ENCODE peak calls at places on chromosomes 3 and 15, in nine cellular contexts. C is activated T-cell treated with anti-CD3 and anti-CD28 coated beads for 24 hours; D is HCT116; H is stimulated activated CD8-positive, alpha-beta memory T cell treated with anti-CD3 and anti-CD28 coated beads, Interleukin-2, amount 100 ng/mL, for 1 hour; F is ACHN; Z is AG20443; R is cardiac muscle cell; B is NCI-H1694; O is SHP77 treated with DMSO at 0.1 percent for 48 hours. N is an unnamed sample.

GRCh38 chr3:963755-964154 is 129.1 kb upstream of the CNTN6 start:
- DNase-seq in C (no peak), D (no peak), H (no peak), F (no peak), Z (no peak), R (no peak), B (no peak), O (no peak), N (no peak)

GRCh38 chr3:161371441-161372320 is at the start of gene SPTSSB:
- DNase-seq in C (peak), D (peak), H (no peak), F (peak), Z (peak), R (peak), B (peak), O (peak), N (peak)

GRCh38 chr3:56799251-56799882 is 2.4 kb downstream of the ARHGEF3 start:
- DNase-seq in C (no peak), D (peak), H (no peak), F (peak), Z (peak), R (peak), B (peak), O (peak), N (peak)

GRCh38 chr15:101101676-101102075 is 150.2 kb downstream of the CHSY1 start:
- DNase-seq in C (no peak), D (no peak), H (no peak), F (no peak), Z (no peak), R (no peak), B (no peak), O (no peak), N (no peak)

GRCh38 chr3:104066658-104067057 is 1300.1 kb upstream of the ALCAM start:
- DNase-seq in C (no peak), D (no peak), H (no peak), F (no peak), Z (peak), R (peak), B (no peak), O (no peak), N (no peak)

GRCh38 chr15:50880651-50881114 is 27.8 kb upstream of the AP4E1 start:
- DNase-seq in C (no peak), D (no peak), H (no peak), F (peak), Z (peak), R (peak), B (no peak), O (no peak), N (no peak)

GRCh38 chr15:68730491-68731317 is 90.0 kb downstream of the ANP32A start:
- DNase-seq in C (no peak), D (peak), H (no peak), F (peak), Z (peak), R (peak), B (peak), O (no peak), N (no peak)

GRCh38 chr3:195071011-195071728 is 199.8 kb downstream of the XXYLT1 start:
- DNase-seq in C (no peak), D (no peak), H (no peak), F (no peak), Z (no peak), R (no peak), B (no peak), O (no peak), N (no peak)

GRCh38 chr15:67839929-67840746 is at the start of gene RNU6-1:
- DNase-seq in C (peak), D (peak), H (peak), F (peak), Z (peak), R (peak), B (peak), O (peak), N (peak)

GRCh38 chr15:71093089-71094024 is 21.9 kb upstream of the THSD4 start:
- DNase-seq in C (no peak), D (peak), H (no peak), F (peak), Z (peak), R (peak), B (no peak), O (no peak), N (no peak)

GRCh38 chr3:125107861-125108567 is 52.2 kb upstream of the HEG1 start:
- DNase-seq in C (no peak), D (no peak), H (no peak), F (peak), Z (peak), R (peak), B (no peak), O (no peak), N (no peak)

GRCh38 chr3:168961271-168961670 is 702.2 kb downstream of the MECOM start:
- DNase-seq in C (no peak), D (no peak), H (no peak), F (no peak), Z (no peak), R (no peak), B (no peak), O (no peak), N (no peak)

GRCh38 chr15:73022156-73022555 is 30.1 kb upstream of the NEO1 start:
- DNase-seq in C (no peak), D (no peak), H (no peak), F (no peak), Z (no peak), R (no peak), B (no peak), O (no peak), N (no peak)

GRCh38 chr3:17967111-17967510 is 224.7 kb upstream of the TBC1D5 start:
- DNase-seq in C (no peak), D (no peak), H (no peak), F (no peak), Z (peak), R (no peak), B (no peak), O (no peak), N (no peak)

GRCh38 chr15:56838085-56838484 is 80.4 kb upstream of the TCF12 start:
- DNase-seq in C (no peak), D (no peak), H (no peak), F (no peak), Z (no peak), R (no peak), B (no peak), O (no peak), N (no peak)

GRCh38 chr15:75368689-75369239 is 357 bp upstream of the MAN2C1 start:
- DNase-seq in C (no peak), D (no peak), H (no peak), F (no peak), Z (no peak), R (no peak), B (no peak), O (no peak), N (peak)

GRCh38 chr3:176814252-176814651 is 383.0 kb downstream of the TBL1XR1 start:
- DNase-seq in C (no peak), D (peak), H (no peak), F (peak), Z (peak), R (peak), B (no peak), O (no peak), N (peak)

GRCh38 chr3:25033407-25034029 is 394.5 kb upstream of the RARB start:
- DNase-seq in C (no peak), D (peak), H (no peak), F (peak), Z (peak), R (peak), B (peak), O (peak), N (no peak)

GRCh38 chr3:171950373-171950772 is 89.0 kb upstream of the FNDC3B start:
- DNase-seq in C (no peak), D (peak), H (no peak), F (peak), Z (peak), R (peak), B (no peak), O (no peak), N (no peak)

GRCh38 chr3:117700573-117701360 is 991.2 kb downstream of the TUSC7 start:
- DNase-seq in C (no peak), D (no peak), H (no peak), F (no peak), Z (no peak), R (no peak), B (no peak), O (no peak), N (no peak)

GRCh38 chr3:30649572-30650310 is 43.3 kb downstream of the TGFBR2 start:
- DNase-seq in C (no peak), D (no peak), H (no peak), F (no peak), Z (peak), R (peak), B (no peak), O (no peak), N (no peak)

GRCh38 chr15:69990566-69991391 is 106.9 kb downstream of the TLE3 start:
- DNase-seq in C (no peak), D (no peak), H (no peak), F (no peak), Z (no peak), R (no peak), B (peak), O (no peak), N (no peak)

GRCh38 chr3:63613561-63613960 is 38.9 kb upstream of the SNTN start:
- DNase-seq in C (no peak), D (no peak), H (no peak), F (no peak), Z (peak), R (no peak), B (no peak), O (no peak), N (no peak)

GRCh38 chr15:65833501-65834220 is 35.6 kb upstream of the RAB11A start:
- DNase-seq in C (peak), D (no peak), H (no peak), F (no peak), Z (no peak), R (no peak), B (peak), O (peak), N (no peak)

GRCh38 chr3:169694117-169694516 is 30.6 kb upstream of the MECOM start:
- DNase-seq in C (no peak), D (no peak), H (no peak), F (no peak), Z (no peak), R (peak), B (no peak), O (no peak), N (no peak)

GRCh38 chr3:190617185-190617584 is 103.3 kb downstream of the IL1RAP start:
- DNase-seq in C (peak), D (no peak), H (no peak), F (no peak), Z (no peak), R (no peak), B (no peak), O (no peak), N (no peak)

GRCh38 chr3:41267975-41268640 is 68.8 kb downstream of the CTNNB1 start:
- DNase-seq in C (no peak), D (peak), H (no peak), F (peak), Z (peak), R (peak), B (no peak), O (no peak), N (no peak)

GRCh38 chr15:65329298-65329990 is 25.0 kb downstream of the RNU5B-1 start:
- DNase-seq in C (no peak), D (no peak), H (no peak), F (no peak), Z (no peak), R (no peak), B (no peak), O (no peak), N (no peak)

GRCh38 chr3:120393252-120393651 is 44.1 kb upstream of the LRRC58 start:
- DNase-seq in C (no peak), D (no peak), H (no peak), F (no peak), Z (no peak), R (no peak), B (no peak), O (no peak), N (no peak)

GRCh38 chr3:284316-284715 is 87.8 kb downstream of the CHL1 start:
- DNase-seq in C (no peak), D (no peak), H (no peak), F (no peak), Z (no peak), R (no peak), B (peak), O (no peak), N (no peak)

GRCh38 chr3:120302361-120302760 is 17.3 kb upstream of the GPR156 start:
- DNase-seq in C (no peak), D (no peak), H (no peak), F (no peak), Z (no peak), R (peak), B (no peak), O (no peak), N (no peak)

GRCh38 chr3:137642305-137642704 is 121.8 kb upstream of the SOX14 start:
- DNase-seq in C (no peak), D (no peak), H (no peak), F (no peak), Z (no peak), R (no peak), B (no peak), O (no peak), N (no peak)

GRCh38 chr15:40450047-40450446 is 9.3 kb downstream of the BAHD1 start:
- DNase-seq in C (no peak), D (no peak), H (no peak), F (no peak), Z (no peak), R (no peak), B (no peak), O (no peak), N (no peak)

GRCh38 chr15:101048191-101049011 is 129.2 kb downstream of the LRRK1 start:
- DNase-seq in C (no peak), D (no peak), H (no peak), F (no peak), Z (no peak), R (no peak), B (no peak), O (no peak), N (no peak)

GRCh38 chr15:67327312-67327711 is 72.7 kb downstream of the IQCH start:
- DNase-seq in C (no peak), D (no peak), H (no peak), F (no peak), Z (no peak), R (no peak), B (no peak), O (no peak), N (no peak)

GRCh38 chr3:108089544-108089943 is 1.3 kb downstream of the CD47 start:
- DNase-seq in C (no peak), D (no peak), H (no peak), F (no peak), Z (no peak), R (peak), B (no peak), O (no peak), N (no peak)